ENCODE peak calls at places on chromosomes 1 and 21, in six cellular contexts. W is prostate gland, S is endodermal cell, Y is adipocyte, I is Panc1, X is fibroblast of lung. R is an unnamed sample. For H3K9me3 and H3K36me3, the result is how much of the 10 kb centered on the place peaks cover.

GRCh38 chr21:33643658-33644311 is 1.5 kb downstream of the ITSN1 start:
- DNase-seq in W (no peak), S (peak), Y (peak), I (no peak), X (peak), R (no peak)

GRCh38 chr1:16009678-16010077 is 5.6 kb downstream of the SRARP start:
- DNase-seq in W (no peak), S (no peak), Y (no peak), I (no peak), X (no peak), R (no peak)

GRCh38 chr1:6205849-6206845 is at the start of gene RNF207:
- DNase-seq in W (peak), S (peak), Y (peak), I (no peak), X (peak), R (peak)

GRCh38 chr1:109721046-109721445 is 9.0 kb downstream of the GSTM5 start:
- DNase-seq in W (no peak), S (no peak), Y (no peak), I (no peak), X (no peak), R (no peak)

GRCh38 chr1:97051823-97052222 is 330.2 kb downstream of the PTBP2 start:
- DNase-seq in W (no peak), S (no peak), Y (no peak), I (no peak), X (no peak), R (no peak)

GRCh38 chr1:147177611-147178370 is 5.5 kb upstream of the PRKAB2 start:
- DNase-seq in W (no peak), S (no peak), Y (peak), I (no peak), X (peak), R (no peak)

GRCh38 chr1:63753591-63753990 is 20.2 kb upstream of the ROR1 start:
- DNase-seq in W (no peak), S (no peak), Y (no peak), I (no peak), X (no peak), R (no peak)

GRCh38 chr1:215257280-215257679 is 174.7 kb downstream of the KCNK2 start:
- DNase-seq in W (no peak), S (no peak), Y (peak), I (no peak), X (peak), R (no peak)

GRCh38 chr1:152461544-152461943 is 47.5 kb upstream of the CRNN start:
- DNase-seq in W (peak), S (peak), Y (peak), I (no peak), X (peak), R (no peak)

GRCh38 chr1:184739796-184740195 is 14.9 kb downstream of the EDEM3 start:
- DNase-seq in W (no peak), S (no peak), Y (no peak), I (no peak), X (no peak), R (no peak)

GRCh38 chr1:26189751-26190275 is 589 bp upstream of the CATSPER4 start:
- DNase-seq in W (no peak), S (no peak), Y (no peak), I (no peak), X (no peak), R (no peak)

GRCh38 chr1:156750932-156751723 is at the start of gene HDGF:
- DNase-seq in W (no peak), S (peak), Y (peak), I (no peak), X (peak), R (peak)

GRCh38 chr1:8077120-8077573 is 51.0 kb upstream of the ERRFI1 start:
- DNase-seq in W (peak), S (peak), Y (peak), I (no peak), X (peak), R (peak)

GRCh38 chr1:241963722-241964121 is 6.2 kb downstream of the BECN2 start:
- DNase-seq in W (no peak), S (no peak), Y (no peak), I (no peak), X (no peak), R (no peak)
- H3K9me3 ChIP-seq in W (under half), S (under half), Y (under half), I (under half), X (under half), R (under half)

GRCh38 chr1:41537788-41538351 is 53.4 kb upstream of the EDN2 start:
- DNase-seq in W (no peak), S (no peak), Y (peak), I (no peak), X (peak), R (peak)
- H3K4me3 ChIP-seq in W (no peak), S (no peak), Y (peak), I (no peak), X (no peak), R (no peak)

GRCh38 chr1:39754906-39755504 is 16.1 kb downstream of the OXCT2 start:
- DNase-seq in W (no peak), S (no peak), Y (no peak), I (no peak), X (peak), R (no peak)

GRCh38 chr1:39752703-39753102 is 14.0 kb downstream of the PPIE start:
- DNase-seq in W (no peak), S (no peak), Y (no peak), I (no peak), X (no peak), R (no peak)

GRCh38 chr1:39755965-39756659 is 15.0 kb downstream of the OXCT2 start:
- DNase-seq in W (no peak), S (no peak), Y (no peak), I (no peak), X (no peak), R (no peak)

GRCh38 chr1:39753132-39754025 is 14.7 kb downstream of the PPIE start:
- DNase-seq in W (no peak), S (no peak), Y (no peak), I (no peak), X (no peak), R (no peak)

GRCh38 chr1:39754026-39754569 is 15.4 kb downstream of the PPIE start:
- DNase-seq in W (no peak), S (no peak), Y (no peak), I (no peak), X (peak), R (no peak)
- H3K36me3 ChIP-seq in W (under half), S (half or more), Y (half or more), I (under half), X (under half), R (half or more)

DNA sequence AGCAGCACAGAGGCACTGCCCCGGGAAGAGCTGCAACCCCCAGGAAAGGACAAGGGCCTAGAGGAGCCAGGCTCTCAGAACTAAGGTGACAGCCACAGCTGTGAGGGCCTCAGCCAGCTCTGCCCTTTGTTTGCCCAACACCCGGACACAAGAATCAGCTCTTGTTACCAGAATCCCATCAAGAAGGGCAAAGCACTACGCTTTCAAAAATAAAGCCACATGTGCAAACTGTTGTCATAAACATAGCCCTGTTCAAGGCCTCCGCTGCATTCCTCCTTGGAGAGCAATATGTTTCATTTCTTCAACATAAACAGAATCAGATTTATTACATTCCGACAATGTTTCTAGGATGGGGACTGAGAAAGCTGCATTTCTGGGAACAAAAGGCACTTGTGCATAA is 71.2 kb downstream of the SSBP3 start:
- DNase-seq in W (no peak), S (no peak), Y (peak), I (no peak), X (peak), R (no peak)
- H3K9me3 ChIP-seq in W (under half), S (under half), Y (under half), I (under half), X (under half), R (under half)

DNA sequence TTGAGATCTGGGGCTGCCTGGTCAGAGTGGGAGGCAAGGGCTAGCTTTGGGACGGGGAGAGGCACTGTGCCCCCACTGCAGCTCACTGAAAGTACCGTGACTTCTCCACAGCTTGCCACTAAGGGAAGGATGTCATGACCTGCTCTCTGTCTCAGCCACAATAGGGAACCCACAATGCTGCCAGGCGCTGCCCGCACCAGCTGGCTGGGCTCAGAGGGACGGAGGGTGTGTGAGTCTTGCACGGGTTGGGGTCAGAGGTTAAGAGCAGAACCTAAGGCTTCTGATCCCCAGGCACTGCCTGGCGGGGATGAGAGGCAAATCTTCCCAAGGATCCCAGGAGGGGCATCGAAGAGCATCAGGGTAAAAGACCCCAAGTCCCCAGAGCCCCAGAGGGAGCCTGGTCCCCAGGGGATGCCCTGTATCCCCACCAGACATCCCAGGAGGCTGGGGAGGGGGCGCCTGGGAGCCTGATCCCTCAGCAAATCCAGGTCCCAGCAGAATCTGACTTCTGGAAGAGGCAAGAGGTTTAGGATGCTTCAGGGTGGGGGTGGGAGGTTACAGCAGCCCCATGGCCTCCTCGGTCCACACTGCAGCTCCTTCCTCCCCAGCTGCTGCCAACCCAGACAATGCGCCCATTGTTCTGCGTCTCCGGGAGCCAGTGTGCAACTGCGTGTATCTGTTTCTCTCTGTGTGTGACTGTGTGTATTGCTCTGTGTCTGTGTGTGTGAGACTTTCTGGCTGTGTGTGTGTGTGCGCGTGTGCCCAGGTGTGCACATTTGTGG is 2.0 kb upstream of the MARCKSL1 start:
- DNase-seq in W (no peak), S (no peak), Y (no peak), I (no peak), X (no peak), R (no peak)
- H3K4me3 ChIP-seq in W (no peak), S (no peak), Y (no peak), I (no peak), X (no peak), R (no peak)

DNA sequence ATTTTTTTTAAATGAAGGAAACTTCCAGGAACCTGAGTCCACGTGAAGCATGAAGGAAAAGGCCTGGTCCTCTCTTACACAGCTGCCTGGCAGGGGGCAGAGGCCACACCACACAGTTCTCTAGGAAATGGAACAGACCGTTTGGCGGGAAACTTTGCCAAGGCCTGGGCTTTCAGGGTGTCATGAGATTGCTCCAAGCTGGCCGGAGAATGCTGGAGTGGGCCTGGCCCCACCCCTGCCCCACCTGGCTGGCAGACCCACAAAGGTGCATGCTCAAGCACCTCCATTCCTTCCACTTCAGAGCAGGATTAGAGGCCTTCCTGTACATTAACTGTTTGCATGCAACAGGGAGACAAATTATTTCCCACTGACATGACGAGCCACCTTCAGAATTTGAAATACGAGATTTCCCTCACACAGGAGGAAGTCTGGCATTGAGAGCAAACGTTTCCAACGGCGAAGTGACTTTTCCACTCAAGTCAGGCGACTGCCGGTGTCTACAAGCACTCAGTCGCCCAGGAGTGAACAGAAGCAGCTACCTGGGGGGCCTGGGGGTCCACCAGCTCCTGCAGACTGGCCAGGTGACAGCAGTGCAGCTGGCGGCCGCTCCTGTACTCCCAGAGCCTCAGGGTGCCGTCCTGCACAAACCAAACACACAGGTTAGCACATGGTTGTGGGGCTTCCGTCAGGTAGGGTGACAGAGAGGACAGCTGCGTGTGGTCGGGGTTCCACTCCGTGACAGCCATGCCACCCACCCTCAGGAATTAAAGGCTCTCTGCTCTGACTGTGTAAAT is 24.0 kb downstream of the WDR4 start:
- DNase-seq in W (no peak), S (no peak), Y (no peak), I (no peak), X (no peak), R (no peak)
- H3K36me3 ChIP-seq in W (under half), S (half or more), Y (half or more), I (under half), X (under half), R (half or more)

DNA sequence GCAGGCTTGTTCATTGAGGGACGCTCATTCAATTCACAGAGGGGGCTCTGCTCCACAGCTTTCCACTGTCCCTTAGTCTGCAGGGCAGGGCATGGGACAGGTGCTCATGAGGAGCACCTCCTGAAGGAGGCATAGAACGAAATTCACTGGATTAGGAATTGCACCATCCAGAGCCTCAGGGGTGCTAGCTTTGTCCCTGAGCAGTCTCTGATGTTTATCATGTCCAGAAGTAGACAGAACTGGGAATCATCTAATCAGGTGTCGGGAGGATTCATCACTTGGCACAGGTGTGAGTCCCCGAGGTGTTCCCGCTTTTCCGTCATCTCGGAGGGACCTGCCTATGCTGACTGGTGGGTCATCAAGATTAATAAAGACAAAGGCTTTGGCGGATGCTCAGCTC is 321.4 kb downstream of the AJAP1 start:
- DNase-seq in W (no peak), S (no peak), Y (no peak), I (no peak), X (no peak), R (peak)
- H3K9me3 ChIP-seq in W (under half), S (under half), Y (under half), I (under half), X (under half), R (under half)

DNA sequence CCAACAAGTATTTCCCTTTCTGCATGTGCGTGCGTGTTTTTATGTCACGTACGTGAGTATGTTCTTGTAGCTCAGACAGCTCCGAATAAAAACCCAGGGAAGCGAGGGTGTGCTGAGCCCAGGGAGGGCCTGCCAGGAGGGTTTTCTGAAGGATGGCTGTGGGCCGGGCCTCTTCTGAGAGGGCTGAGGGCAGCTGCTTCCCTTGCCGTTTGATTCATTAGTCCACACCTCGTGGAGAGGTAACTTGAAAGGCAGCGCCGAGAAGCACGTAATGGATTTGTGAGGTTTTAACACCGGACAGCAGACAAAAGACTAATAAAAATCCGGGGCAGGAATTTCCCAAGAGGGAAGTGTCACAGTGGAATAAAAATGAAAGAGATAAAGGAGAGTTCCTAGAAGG is 29.5 kb downstream of the CD247 start:
- DNase-seq in W (no peak), S (no peak), Y (no peak), I (no peak), X (no peak), R (no peak)
- H3K4me3 ChIP-seq in W (no peak), S (no peak), Y (no peak), I (no peak), X (no peak), R (no peak)

DNA sequence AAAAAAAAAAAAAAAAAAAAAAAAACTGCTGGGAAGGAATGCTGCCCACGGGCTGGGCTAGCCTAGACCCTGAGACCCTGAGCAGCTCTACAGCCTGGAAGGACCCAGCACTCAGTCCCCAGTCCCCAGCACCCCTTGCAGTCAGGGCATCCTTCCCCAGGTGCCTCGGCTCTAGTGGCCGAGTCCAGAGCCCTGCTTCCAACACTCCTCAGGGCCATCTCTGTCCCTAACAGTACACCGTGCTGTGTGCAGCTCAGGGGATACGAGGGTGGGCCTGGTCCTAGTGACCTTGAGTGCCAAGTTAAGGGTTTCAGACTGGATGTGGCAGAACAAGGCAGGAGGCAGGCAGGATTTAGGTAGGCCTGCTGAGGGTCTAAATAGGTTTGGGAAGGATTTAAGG is 50.2 kb upstream of the LRP8 start:
- DNase-seq in W (no peak), S (peak), Y (no peak), I (no peak), X (no peak), R (peak)
- H3K36me3 ChIP-seq in W (under half), S (under half), Y (under half), I (under half), X (under half), R (under half)

R was measured in sigmoid colon.